ENCODE peak calls at places on chromosomes 5 and 9, in five cellular contexts. T is AG04450, S is pancreas, I is K562, H is tibial nerve. L is an unnamed sample.

GRCh38 chr9:108535526-108535925 is 320.3 kb downstream of the ACTL7B start:
- DNase-seq in T (no peak), S (no peak), I (peak), H (peak), L (no peak)

GRCh38 chr5:81825237-81825636 is 74.3 kb upstream of the SSBP2 start:
- DNase-seq in T (peak), S (peak), I (no peak), H (peak), L (peak)

GRCh38 chr9:109401169-109401989 is 80.5 kb upstream of the EPB41L4B start:
- DNase-seq in T (no peak), S (peak), I (peak), H (peak), L (no peak)

GRCh38 chr5:128395073-128395472 is 143.0 kb downstream of the FBN2 start:
- DNase-seq in T (no peak), S (no peak), I (no peak), H (no peak), L (no peak)

GRCh38 chr9:137660144-137660543 is 41.3 kb downstream of the EHMT1 start:
- DNase-seq in T (no peak), S (no peak), I (no peak), H (no peak), L (no peak)

GRCh38 chr9:77521091-77521490 is 127.0 kb downstream of the GNA14 start:
- DNase-seq in T (no peak), S (no peak), I (no peak), H (no peak), L (no peak)

GRCh38 chr5:67038817-67039603 is 157.6 kb downstream of the CD180 start:
- DNase-seq in T (peak), S (no peak), I (no peak), H (no peak), L (no peak)

GRCh38 chr5:16809816-16810502 is 126.1 kb downstream of the MYO10 start:
- DNase-seq in T (peak), S (no peak), I (no peak), H (peak), L (no peak)

GRCh38 chr5:59799668-59800374 is 93.7 kb downstream of the PDE4D start:
- DNase-seq in T (no peak), S (no peak), I (peak), H (peak), L (no peak)

GRCh38 chr5:147750065-147750464 is 32.5 kb downstream of the JAKMIP2 start:
- DNase-seq in T (no peak), S (no peak), I (no peak), H (no peak), L (no peak)

GRCh38 chr5:115895821-115896220 is 54.1 kb downstream of the AP3S1 start:
- DNase-seq in T (no peak), S (no peak), I (no peak), H (no peak), L (no peak)

GRCh38 chr9:34252016-34252415 is 73.2 kb downstream of the UBAP1 start:
- DNase-seq in T (no peak), S (no peak), I (no peak), H (no peak), L (no peak)

GRCh38 chr5:32842798-32843531 is 131.8 kb downstream of the NPR3 start:
- DNase-seq in T (no peak), S (no peak), I (no peak), H (no peak), L (peak)

GRCh38 chr5:88680253-88681132 is 202.5 kb downstream of the MEF2C start:
- DNase-seq in T (no peak), S (peak), I (peak), H (peak), L (peak)

GRCh38 chr5:36414869-36415282 is 113.2 kb upstream of the RANBP3L start:
- DNase-seq in T (peak), S (no peak), I (peak), H (no peak), L (no peak)

GRCh38 chr5:123545506-123545905 is 33.5 kb downstream of the CSNK1G3 start:
- DNase-seq in T (no peak), S (no peak), I (peak), H (no peak), L (no peak)

GRCh38 chr5:142097681-142098080 is 10.9 kb upstream of the NDFIP1 start:
- DNase-seq in T (no peak), S (no peak), I (no peak), H (no peak), L (no peak)

GRCh38 chr9:135468866-135469521 is 10.6 kb upstream of the PPP1R26 start:
- DNase-seq in T (no peak), S (no peak), I (peak), H (no peak), L (no peak)

GRCh38 chr9:98855592-98855991 is 48.1 kb downstream of the GALNT12 start:
- DNase-seq in T (no peak), S (no peak), I (no peak), H (no peak), L (no peak)

GRCh38 chr5:89016741-89017312 is 133.8 kb upstream of the MEF2C start:
- DNase-seq in T (no peak), S (no peak), I (no peak), H (no peak), L (no peak)

GRCh38 chr5:34674226-34674625 is 18.1 kb downstream of the RAI14 start:
- DNase-seq in T (peak), S (no peak), I (no peak), H (no peak), L (no peak)

GRCh38 chr9:98330831-98331230 is 75.4 kb upstream of the TBC1D2 start:
- DNase-seq in T (peak), S (no peak), I (no peak), H (no peak), L (no peak)

GRCh38 chr5:140673187-140673976 is at the start of gene DND1:
- DNase-seq in T (no peak), S (no peak), I (peak), H (no peak), L (no peak)

GRCh38 chr5:132884548-132884947 is 11.1 kb downstream of the LEAP2 start:
- DNase-seq in T (no peak), S (no peak), I (no peak), H (no peak), L (no peak)

GRCh38 chr5:158212915-158213314 is 354.0 kb upstream of the CLINT1 start:
- DNase-seq in T (no peak), S (no peak), I (peak), H (no peak), L (no peak)

GRCh38 chr5:61435368-61435767 is 103.3 kb downstream of the ZSWIM6 start:
- DNase-seq in T (no peak), S (no peak), I (no peak), H (no peak), L (no peak)

GRCh38 chr5:6548752-6549151 is 84.1 kb downstream of the NSUN2 start:
- DNase-seq in T (no peak), S (no peak), I (no peak), H (no peak), L (no peak)

GRCh38 chr5:72558383-72558782 is 51.2 kb upstream of the ZNF366 start:
- DNase-seq in T (no peak), S (no peak), I (no peak), H (no peak), L (no peak)

GRCh38 chr5:166370928-166371690 is 1920.3 kb upstream of the WWC1 start:
- DNase-seq in T (no peak), S (no peak), I (no peak), H (no peak), L (no peak)

GRCh38 chr5:100644206-100644605 is 109.0 kb downstream of the FAM174A start:
- DNase-seq in T (no peak), S (no peak), I (no peak), H (no peak), L (no peak)

GRCh38 chr9:125240649-125240999 is 519 bp downstream of the HSPA5 start:
- DNase-seq in T (no peak), S (peak), I (peak), H (peak), L (no peak)

DNA sequence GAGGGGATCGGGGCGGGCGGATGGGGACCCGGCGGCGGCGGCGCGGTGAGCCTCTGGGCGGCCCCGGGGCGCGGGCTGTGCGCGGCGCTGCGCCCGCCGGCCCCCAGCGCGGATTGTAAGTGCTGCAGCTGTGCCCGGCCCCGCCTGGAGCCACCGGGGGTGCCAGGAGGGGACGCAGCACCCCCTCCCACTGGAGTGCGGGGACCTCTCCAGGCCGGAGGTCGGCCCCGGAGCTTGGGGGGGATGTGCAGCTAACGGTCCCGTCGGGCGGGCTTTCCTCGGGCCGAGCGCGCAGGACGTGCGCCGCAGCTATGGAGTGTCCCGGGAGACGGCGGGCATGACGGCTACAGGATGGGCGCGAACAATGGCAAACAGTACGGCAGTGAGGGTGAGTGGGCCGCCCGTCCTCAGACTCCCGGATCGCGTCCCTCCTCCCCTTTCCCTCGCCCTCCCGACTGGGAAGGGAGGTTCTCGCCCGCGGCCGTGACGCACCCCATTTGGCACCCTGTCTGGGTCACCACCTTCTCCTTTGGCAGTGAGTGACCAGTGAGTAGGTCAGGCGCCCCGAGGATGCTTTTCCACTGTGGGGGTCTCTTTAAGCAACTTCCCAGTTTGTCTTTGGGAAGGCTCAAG is 462 bp downstream of the FBXL7 start:
- DNase-seq in T (no peak), S (peak), I (no peak), H (peak), L (peak)
- H3K4me3 ChIP-seq in T (peak), S (peak), I (no peak), H (peak), L (peak)

GRCh38 chr5:135127604-135128240 is 93.7 kb upstream of the PITX1 start:
- DNase-seq in T (peak), S (no peak), I (no peak), H (no peak), L (no peak)
- H3K27ac ChIP-seq in T (peak), S (no peak), I (no peak), H (no peak), L (no peak)

GRCh38 chr5:10246761-10247160 is 2.9 kb downstream of the ATPSCKMT start:
- DNase-seq in T (no peak), S (no peak), I (no peak), H (no peak), L (no peak)

GRCh38 chr5:10250804-10251276 is 760 bp downstream of the CCT5 start:
- DNase-seq in T (no peak), S (no peak), I (peak), H (no peak), L (no peak)

GRCh38 chr5:10251409-10251808 is 1.3 kb downstream of the CCT5 start:
- DNase-seq in T (no peak), S (no peak), I (no peak), H (no peak), L (no peak)

GRCh38 chr5:10249948-10250803 is at the start of gene CCT5:
- DNase-seq in T (peak), S (peak), I (peak), H (peak), L (peak)

DNA sequence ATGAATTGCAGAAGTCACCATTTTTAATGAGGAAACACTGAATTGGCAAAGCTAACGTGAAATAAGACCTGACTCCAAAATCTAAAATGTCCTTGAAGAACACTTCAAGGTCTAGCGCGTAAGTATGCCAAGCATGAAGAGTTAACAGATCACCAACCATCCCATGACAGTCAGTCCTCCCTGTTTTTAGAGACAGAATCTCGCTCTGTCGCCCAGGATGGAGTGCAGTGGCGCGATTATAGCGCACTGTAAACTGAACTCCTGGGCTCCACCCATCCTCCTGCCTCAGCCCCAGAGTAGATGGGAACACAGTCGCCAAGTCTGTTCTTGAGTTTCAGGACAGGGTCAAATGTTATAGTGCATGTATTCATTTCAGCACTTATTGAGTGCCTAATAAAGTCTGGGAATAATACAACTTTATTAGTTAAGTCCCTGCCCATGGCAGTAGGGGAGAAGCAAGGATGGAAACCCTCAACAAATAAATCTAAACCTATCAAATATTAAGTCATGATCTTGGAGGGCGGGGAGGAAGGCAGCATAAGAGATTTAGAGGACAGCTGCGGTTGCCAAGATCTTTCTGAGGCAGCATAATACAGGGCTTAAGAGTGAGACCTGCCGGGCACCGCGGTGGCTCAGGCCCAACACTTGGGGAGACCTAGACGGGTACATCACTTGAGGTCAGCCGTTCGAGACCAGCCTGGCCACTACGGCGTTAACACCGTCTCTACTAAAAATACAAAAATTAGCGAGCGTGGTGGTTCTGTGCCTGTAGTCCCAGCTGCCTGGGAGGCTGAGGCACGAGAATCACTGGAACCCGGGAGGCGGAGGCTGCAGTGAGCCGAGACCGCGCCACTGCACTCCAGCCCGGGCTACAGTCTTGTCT is 1.1 kb downstream of the ATPSCKMT start:
- DNase-seq in T (no peak), S (no peak), I (peak), H (no peak), L (no peak)
- H3K4me3 ChIP-seq in T (peak), S (peak), I (peak), H (peak), L (peak)

GRCh38 chr5:155193018-155193417 is 179.5 kb downstream of the KIF4B start:
- DNase-seq in T (no peak), S (no peak), I (no peak), H (no peak), L (no peak)

GRCh38 chr5:155189476-155189875 is 175.9 kb downstream of the KIF4B start:
- DNase-seq in T (no peak), S (no peak), I (no peak), H (no peak), L (no peak)

GRCh38 chr5:155189981-155190380 is 176.4 kb downstream of the KIF4B start:
- DNase-seq in T (no peak), S (no peak), I (no peak), H (no peak), L (no peak)

GRCh38 chr5:155193483-155194107 is 180.0 kb downstream of the KIF4B start:
- DNase-seq in T (no peak), S (no peak), I (no peak), H (no peak), L (no peak)
- H3K27ac ChIP-seq in T (no peak), S (no peak), I (no peak), H (no peak), L (no peak)

GRCh38 chr9:127185931-127186781 is 63.7 kb upstream of the ANGPTL2 start:
- DNase-seq in T (no peak), S (no peak), I (no peak), H (peak), L (peak)

GRCh38 chr9:127188396-127188795 is 66.0 kb upstream of the ANGPTL2 start:
- DNase-seq in T (no peak), S (no peak), I (no peak), H (no peak), L (no peak)

GRCh38 chr9:127186799-127187198 is 64.4 kb upstream of the ANGPTL2 start:
- DNase-seq in T (no peak), S (no peak), I (no peak), H (no peak), L (no peak)

GRCh38 chr9:127185181-127185580 is 62.7 kb upstream of the ANGPTL2 start:
- DNase-seq in T (no peak), S (no peak), I (no peak), H (no peak), L (peak)

GRCh38 chr9:127187231-127187956 is 65.0 kb upstream of the ANGPTL2 start:
- DNase-seq in T (peak), S (no peak), I (peak), H (peak), L (peak)
- H3K4me3 ChIP-seq in T (no peak), S (no peak), I (no peak), H (no peak), L (no peak)

L was measured in left lung.